ENCODE peak calls at places on chromosomes 7 and 10, in four cellular contexts. U is heart right ventricle, D is choroid plexus epithelial cell, R is GM13977. Q is an unnamed sample.

GRCh38 chr7:82234457-82235049 is 209.0 kb downstream of the CACNA2D1 start:
- DNase-seq in U (no peak), D (peak), R (peak), Q (no peak)

GRCh38 chr7:98394377-98394836 is 6.5 kb downstream of the BAIAP2L1 start:
- DNase-seq in U (no peak), D (peak), R (no peak), Q (no peak)

GRCh38 chr7:143900230-143900766 is 1.7 kb downstream of the TCAF1 start:
- DNase-seq in U (no peak), R (no peak), D (peak), Q (no peak)

GRCh38 chr7:135253851-135254815 is 20.5 kb downstream of the STRA8 start:
- DNase-seq in D (peak), R (no peak), U (peak), Q (no peak)

GRCh38 chr10:84360634-84361365 is 32.4 kb downstream of the CCSER2 start:
- DNase-seq in D (peak), R (no peak), U (no peak), Q (no peak)

GRCh38 chr7:137462847-137463246 is 119.3 kb upstream of the PTN start:
- DNase-seq in U (no peak), R (no peak), D (no peak), Q (no peak)

GRCh38 chr7:139654270-139655181 is 123.3 kb downstream of the HIPK2 start:
- DNase-seq in D (peak), R (no peak), U (no peak), Q (no peak)

GRCh38 chr10:28738200-28738599 is 60.9 kb downstream of the BAMBI start:
- DNase-seq in U (no peak), D (no peak), R (no peak), Q (no peak)

GRCh38 chr10:21364196-21365114 is 161.0 kb downstream of the SKIDA1 start:
- DNase-seq in R (no peak), D (peak), U (peak), Q (peak)

GRCh38 chr10:22210267-22210666 is 7.5 kb downstream of the EBLN1 start:
- DNase-seq in U (no peak), D (no peak), R (no peak), Q (no peak)

GRCh38 chr7:77982926-77983550 is 184.5 kb downstream of the PHTF2 start:
- DNase-seq in D (peak), U (no peak), R (no peak), Q (no peak)

GRCh38 chr10:80416401-80417098 is 8.2 kb downstream of the PRXL2A start:
- DNase-seq in R (no peak), U (peak), D (peak), Q (no peak)

GRCh38 chr7:44056681-44057080 is 8.7 kb downstream of the PGAM2 start:
- DNase-seq in U (no peak), D (no peak), R (no peak), Q (no peak)

GRCh38 chr7:115087437-115087836 is 165.5 kb downstream of the MDFIC start:
- DNase-seq in D (peak), R (no peak), U (peak), Q (no peak)

GRCh38 chr7:43646603-43647313 is 63.9 kb downstream of the STK17A start:
- DNase-seq in U (no peak), D (peak), R (no peak), Q (no peak)

GRCh38 chr10:96205580-96205979 is 65.8 kb downstream of the BLNK start:
- DNase-seq in U (no peak), R (no peak), D (no peak), Q (no peak)

GRCh38 chr7:138735399-138735798 is 34.2 kb upstream of the SVOPL start:
- DNase-seq in D (no peak), R (no peak), U (no peak), Q (no peak)

GRCh38 chr10:789831-790701 is 100.6 kb upstream of the DIP2C start:
- DNase-seq in D (no peak), U (no peak), R (no peak), Q (no peak)

GRCh38 chr7:147432068-147432467 is 1158.5 kb upstream of the C7orf33 start:
- DNase-seq in U (no peak), R (no peak), D (peak), Q (no peak)

GRCh38 chr10:121088524-121088923 is 237.4 kb downstream of the WDR11 start:
- DNase-seq in D (peak), U (no peak), R (no peak), Q (peak)

GRCh38 chr10:8043569-8044306 is 10.8 kb upstream of the GATA3 start:
- DNase-seq in U (no peak), R (peak), D (no peak), Q (no peak)

GRCh38 chr10:46232666-46233065 is 54.1 kb upstream of the ANTXRL start:
- DNase-seq in U (no peak), D (no peak), R (no peak), Q (no peak)

GRCh38 chr7:82275342-82275741 is 168.2 kb downstream of the CACNA2D1 start:
- DNase-seq in R (no peak), U (no peak), D (no peak), Q (no peak)

GRCh38 chr7:130009848-130010688 is 41.1 kb downstream of the ZC3HC1 start:
- DNase-seq in U (no peak), D (peak), R (no peak), Q (no peak)

GRCh38 chr10:43377393-43377883 is 6.0 kb downstream of the FXYD4 start:
- DNase-seq in R (no peak), D (no peak), U (no peak), Q (no peak)

GRCh38 chr7:48337012-48337621 is 165.9 kb downstream of the ABCA13 start:
- DNase-seq in U (no peak), D (peak), R (peak), Q (peak)

GRCh38 chr10:10911471-10911921 is 106.2 kb upstream of the CELF2 start:
- DNase-seq in R (no peak), D (peak), U (peak), Q (peak)

GRCh38 chr10:110387983-110388681 is 83.4 kb upstream of the SMNDC1 start:
- DNase-seq in D (no peak), R (peak), U (no peak), Q (no peak)

GRCh38 chr10:110391541-110391940 is 86.8 kb upstream of the SMNDC1 start:
- DNase-seq in U (no peak), R (no peak), D (no peak), Q (no peak)

GRCh38 chr10:110387617-110387982 is 82.9 kb upstream of the SMNDC1 start:
- DNase-seq in D (no peak), R (no peak), U (no peak), Q (no peak)

GRCh38 chr10:110389250-110389649 is 84.5 kb upstream of the SMNDC1 start:
- DNase-seq in R (no peak), D (no peak), U (no peak), Q (no peak)

GRCh38 chr10:110388682-110389052 is 83.9 kb upstream of the SMNDC1 start:
- DNase-seq in U (no peak), D (no peak), R (no peak), Q (no peak)
- TF ChIP-seq CTCF in U (no peak), D (peak), R (no peak), Q (no peak)

GRCh38 chr10:51141015-51141414 is 66.7 kb downstream of the PRKG1 start:
- DNase-seq in R (no peak), U (no peak), D (no peak), Q (no peak)
- TF ChIP-seq CTCF in R (no peak), U (no peak), D (no peak), Q (no peak)

DNA sequence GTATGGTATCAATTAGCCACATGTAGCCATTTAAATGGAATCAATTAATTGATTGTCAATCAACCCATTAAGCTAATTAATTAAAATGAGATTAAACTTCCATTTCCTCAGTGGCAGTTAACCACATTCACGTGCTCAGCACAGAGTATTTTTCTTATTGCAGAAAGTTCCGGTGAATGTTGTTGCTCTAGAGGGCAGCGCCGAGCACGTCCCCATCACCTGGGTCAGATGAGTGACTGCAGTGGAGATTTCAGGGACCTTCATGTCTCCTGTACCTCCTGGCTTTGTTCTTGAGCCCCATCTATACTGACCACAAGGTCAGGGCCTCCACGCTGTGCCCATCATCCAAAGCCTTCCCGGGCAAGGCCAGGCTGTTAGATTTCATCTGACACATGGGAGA is 168.8 kb upstream of the MKI67 start:
- DNase-seq in R (no peak), D (no peak), U (no peak), Q (no peak)
- TF ChIP-seq CTCF in R (no peak), D (no peak), U (no peak), Q (no peak)

DNA sequence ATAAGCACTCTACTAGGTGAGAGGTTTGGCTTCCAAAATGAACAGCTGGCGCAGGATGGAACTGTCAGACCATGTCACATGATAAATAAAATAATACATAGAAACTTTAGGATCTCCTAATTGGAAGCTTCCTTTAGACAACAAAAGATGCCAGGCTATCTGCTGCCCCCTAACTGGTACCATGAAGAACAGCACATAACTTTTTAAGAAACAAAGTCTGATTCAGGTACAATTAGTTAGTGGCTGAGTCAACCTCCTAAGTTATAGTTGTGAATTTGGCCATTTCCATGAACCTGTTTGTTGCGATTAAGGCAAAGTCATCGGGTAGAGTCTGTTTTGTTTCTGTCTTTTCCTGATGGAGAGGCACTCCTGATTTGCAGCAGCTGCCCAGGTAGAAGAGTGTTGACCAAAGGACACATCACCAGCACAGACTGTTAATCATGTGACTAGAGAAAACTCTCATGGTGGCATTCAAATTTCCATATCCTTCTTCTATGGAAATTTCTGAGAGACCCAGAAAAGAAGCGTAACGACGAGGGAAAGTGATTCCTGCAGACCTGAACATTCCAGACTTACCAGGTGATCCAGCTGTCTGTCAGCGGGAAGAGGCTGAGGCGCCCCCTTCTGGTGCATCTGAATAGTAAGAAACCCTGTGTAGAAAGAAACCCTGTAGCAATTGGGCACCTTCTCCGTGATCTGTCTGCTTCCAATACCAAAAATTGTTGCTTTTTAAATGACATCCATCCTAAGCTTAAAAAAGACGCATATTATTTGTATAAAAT is 8.6 kb upstream of the INHBA start:
- DNase-seq in D (peak), R (no peak), U (no peak), Q (peak)
- TF ChIP-seq CTCF in D (peak), R (peak), U (peak), Q (peak)

Q was measured in glutamatergic neuron.